ENCODE peak calls at places on chromosomes 12 and 14, in ten cellular contexts. O is HT-29; L is Right ventricle myocardium superior; X is naive thymus-derived CD8-positive, alpha-beta T cell; D is stimulated activated CD4-positive, alpha-beta T cell treated with anti-CD3 and anti-CD28 coated beads, Interleukin-4, amount 100 ng/mL, for 24 hours; C is AG08396; B is stimulated activated CD8-positive, alpha-beta memory T cell treated with anti-CD3 and anti-CD28 coated beads, Interleukin-12 subunit alpha, Interleukin-12 subunit beta, amount 100 ng/mL, for 1 hour; G is right cardiac atrium; U is NCI-H1105; I is Ammon's horn. Q is an unnamed sample.

GRCh38 chr14:94165744-94166143 is 8.4 kb upstream of the PPP4R4 start:
- DNase-seq in G (no peak), O (no peak), D (no peak), X (no peak), B (no peak), L (no peak), C (no peak), U (no peak), I (no peak), Q (no peak)

GRCh38 chr14:58331111-58331510 is 32.8 kb downstream of the ARID4A start:
- DNase-seq in B (peak), I (peak), O (peak), C (peak), D (peak), G (peak), U (peak), X (peak), L (peak), Q (peak)

GRCh38 chr14:79557309-79557708 is 654.0 kb downstream of the DIO2 start:
- DNase-seq in C (no peak), B (no peak), I (no peak), D (no peak), G (no peak), X (no peak), O (no peak), U (no peak), L (no peak), Q (no peak)

GRCh38 chr12:57877876-57878275 is 31.3 kb upstream of the CTDSP2 start:
- DNase-seq in B (no peak), X (no peak), O (no peak), C (no peak), G (no peak), D (no peak), L (no peak), I (no peak), U (no peak), Q (no peak)

GRCh38 chr12:89212339-89212771 is 139.9 kb downstream of the DUSP6 start:
- DNase-seq in C (no peak), G (peak), B (no peak), O (peak), D (no peak), I (no peak), U (no peak), L (peak), X (no peak), Q (no peak)

GRCh38 chr14:25053585-25053984 is 3.6 kb upstream of the STXBP6 start:
- DNase-seq in I (no peak), C (no peak), X (no peak), G (no peak), D (no peak), O (no peak), B (no peak), L (no peak), U (no peak), Q (no peak)

GRCh38 chr14:29243355-29243754 is 476.8 kb downstream of the FOXG1 start:
- DNase-seq in X (no peak), I (no peak), O (no peak), U (no peak), C (peak), L (no peak), B (no peak), D (no peak), G (no peak), Q (no peak)

GRCh38 chr12:110339184-110339952 is 58.3 kb downstream of the ATP2A2 start:
- DNase-seq in D (no peak), L (no peak), X (no peak), O (no peak), B (no peak), U (no peak), G (no peak), C (no peak), I (no peak), Q (no peak)

GRCh38 chr12:93466625-93467350 is 526 bp upstream of the MRPL42 start:
- DNase-seq in X (peak), I (no peak), B (no peak), L (no peak), O (no peak), G (peak), D (no peak), U (no peak), C (no peak), Q (no peak)